ENCODE peak calls at places on chromosomes 13 and 19, in nine cellular contexts. L is right lobe of liver, D is body of pancreas, V is dorsolateral prefrontal cortex, Z is GM06990, Y is gastrocnemius medialis, I is progenitor cell of endocrine pancreas, A is A549, G is heart right ventricle. E is an unnamed sample.
A peak's percentile ranks its signal among the peaks of the same experiment; 100 is the strongest.

GRCh38 chr13:40118337-40118736 is 462.9 kb downstream of the COG6 start:
- DNase-seq in A (no peak), L (no peak), D (no peak), Y (no peak), G (no peak), Z (no peak), I (no peak), V (no peak), E (no peak)

GRCh38 chr13:46687810-46688209 is 109.2 kb downstream of the ESD start:
- DNase-seq in G (no peak), Y (no peak), D (peak; percentile 22), V (no peak), L (peak; percentile 39), I (no peak), A (peak; percentile 25), Z (no peak), E (no peak)

GRCh38 chr13:49828452-49828851 is 36.0 kb upstream of the KPNA3 start:
- DNase-seq in V (no peak), Y (no peak), A (no peak), G (no peak), Z (no peak), L (no peak), I (no peak), D (no peak), E (no peak)

GRCh38 chr13:99626461-99627082 is 125.3 kb downstream of the TM9SF2 start:
- DNase-seq in I (no peak), V (no peak), D (no peak), L (no peak), G (no peak), Z (no peak), Y (peak; percentile 26), A (no peak), E (peak; percentile 40)

GRCh38 chr13:101490400-101491015 is 38.0 kb downstream of the ITGBL1 start:
- DNase-seq in Z (no peak), Y (no peak), G (no peak), I (no peak), D (no peak), A (no peak), L (no peak), V (no peak), E (no peak)

GRCh38 chr19:45976180-45976579 is 2.5 kb upstream of the NOVA2 start:
- DNase-seq in D (no peak), Z (no peak), V (peak; percentile 86), A (no peak), Y (no peak), L (no peak), G (no peak), I (no peak), E (no peak)

GRCh38 chr19:2033115-2033824 is 17.8 kb upstream of the BTBD2 start:
- DNase-seq in A (no peak), I (no peak), G (no peak), L (no peak), D (no peak), V (no peak), Y (peak; percentile 16), Z (no peak), E (no peak)

GRCh38 chr19:49456351-49456750 is 3.3 kb downstream of the ALDH16A1 start:
- DNase-seq in D (no peak), G (no peak), V (no peak), I (no peak), A (no peak), Z (no peak), Y (no peak), L (no peak), E (no peak)

GRCh38 chr19:41328157-41328817 is 18.3 kb downstream of the CCDC97 start:
- DNase-seq in Y (no peak), Z (no peak), L (peak; percentile 27), G (no peak), D (no peak), A (no peak), V (no peak), I (no peak), E (no peak)

GRCh38 chr13:45474584-45475454 is 10.1 kb downstream of the COG3 start:
- DNase-seq in Z (no peak), Y (no peak), V (no peak), A (no peak), G (no peak), I (no peak), D (no peak), L (no peak), E (no peak)

GRCh38 chr13:99407906-99408702 is 93.2 kb upstream of the TM9SF2 start:
- DNase-seq in D (no peak), A (no peak), Z (no peak), G (no peak), Y (no peak), L (no peak), V (no peak), I (no peak), E (no peak)

GRCh38 chr13:49580980-49581680 is 4.2 kb downstream of the RCBTB1 start:
- DNase-seq in D (no peak), Y (no peak), I (no peak), A (no peak), Z (no peak), G (no peak), V (no peak), L (no peak), E (no peak)

GRCh38 chr19:48780684-48781391 is 25.5 kb downstream of the FGF21 start:
- DNase-seq in G (no peak), A (no peak), I (no peak), Z (no peak), D (peak; percentile 80), V (no peak), Y (no peak), L (no peak), E (no peak)

GRCh38 chr13:46179576-46180368 is 2.2 kb downstream of the LCP1 start:
- DNase-seq in G (peak; percentile 40), L (peak; percentile 54), V (no peak), D (no peak), I (no peak), Y (peak; percentile 35), Z (peak; percentile 49), A (no peak), E (no peak)

GRCh38 chr13:31018511-31018910 is 86.1 kb downstream of the TEX26 start:
- DNase-seq in V (no peak), A (no peak), L (no peak), Y (no peak), Z (no peak), G (no peak), D (no peak), I (no peak), E (no peak)

GRCh38 chr13:77533875-77534788 is 1.4 kb upstream of the SCEL start:
- DNase-seq in D (no peak), L (no peak), A (no peak), V (no peak), Z (no peak), I (no peak), Y (no peak), G (no peak), E (no peak)

DNA sequence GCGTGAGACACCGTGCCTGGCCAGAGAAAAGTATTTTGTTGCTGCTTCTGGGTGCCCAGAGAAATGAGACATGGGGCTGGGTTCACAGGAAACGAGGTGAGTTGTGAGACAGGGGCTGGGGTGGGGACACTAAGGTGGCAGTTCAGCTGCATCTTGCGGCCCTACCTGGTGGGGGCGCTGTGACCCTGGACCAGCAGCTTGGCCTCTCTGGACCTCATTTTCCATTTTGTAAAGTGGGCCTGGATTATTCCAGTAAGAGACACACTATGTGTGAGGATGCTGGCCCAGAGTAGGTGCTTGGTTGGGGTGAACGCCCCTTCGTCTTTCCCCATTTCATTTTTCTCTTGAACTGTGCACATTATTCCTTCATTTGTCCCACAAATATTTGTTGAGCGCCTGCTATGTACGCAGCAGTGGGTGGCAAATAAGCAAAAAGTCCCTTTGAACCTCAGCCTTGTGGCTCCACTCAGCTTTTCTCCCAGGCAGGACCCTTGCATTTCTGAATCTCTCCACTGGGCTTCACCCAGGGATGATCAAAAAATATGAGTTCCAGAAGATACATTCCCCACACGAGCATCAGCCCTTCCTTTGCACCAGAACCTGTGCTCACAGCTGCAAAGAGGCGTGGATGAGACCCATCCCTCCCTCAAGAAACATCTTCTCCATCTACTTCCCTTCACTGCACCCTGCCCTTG is 26.6 kb upstream of the OR10H1 start:
- DNase-seq in L (no peak), V (no peak), Z (no peak), G (no peak), A (peak; percentile 13), I (no peak), D (no peak), Y (no peak), E (no peak)
- TF ChIP-seq CTCF in L (no peak), V (no peak), Z (no peak), G (no peak), A (no peak), I (no peak), D (no peak), Y (no peak), E (no peak)

GRCh38 chr19:6312018-6312417 is 21.4 kb downstream of the ACER1 start:
- DNase-seq in Z (no peak), V (no peak), A (no peak), G (no peak), L (no peak), I (no peak), Y (no peak), D (no peak), E (no peak)
- TF ChIP-seq CTCF in Z (no peak), V (no peak), A (no peak), G (no peak), L (no peak), I (no peak), Y (no peak), D (no peak), E (no peak)

DNA sequence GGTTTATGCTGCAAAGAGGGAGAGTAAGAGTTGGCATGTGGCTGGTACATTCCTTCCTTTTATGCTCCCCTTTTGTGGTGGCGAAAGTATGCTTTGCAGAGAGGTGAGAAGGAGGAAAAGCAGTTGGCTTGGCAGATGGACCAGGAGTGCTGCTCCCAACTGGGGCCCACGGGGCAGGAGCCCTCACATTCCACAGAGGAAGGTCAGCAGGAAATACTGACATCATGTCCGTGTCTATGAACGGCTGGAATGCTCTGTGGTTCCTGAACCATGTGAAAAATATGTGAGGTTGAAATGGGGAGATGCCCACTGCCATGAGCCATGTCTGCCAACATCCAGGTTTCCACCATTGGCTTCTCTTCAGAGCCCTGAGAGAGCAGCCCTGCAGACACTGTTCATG is 33.3 kb upstream of the GAS6 start:
- DNase-seq in I (no peak), L (no peak), G (no peak), V (no peak), Y (no peak), A (peak; percentile 4), D (no peak), Z (no peak), E (peak; percentile 12)
- TF ChIP-seq CTCF in I (no peak), L (no peak), G (no peak), V (no peak), Y (no peak), A (no peak), D (no peak), Z (no peak), E (no peak)

DNA sequence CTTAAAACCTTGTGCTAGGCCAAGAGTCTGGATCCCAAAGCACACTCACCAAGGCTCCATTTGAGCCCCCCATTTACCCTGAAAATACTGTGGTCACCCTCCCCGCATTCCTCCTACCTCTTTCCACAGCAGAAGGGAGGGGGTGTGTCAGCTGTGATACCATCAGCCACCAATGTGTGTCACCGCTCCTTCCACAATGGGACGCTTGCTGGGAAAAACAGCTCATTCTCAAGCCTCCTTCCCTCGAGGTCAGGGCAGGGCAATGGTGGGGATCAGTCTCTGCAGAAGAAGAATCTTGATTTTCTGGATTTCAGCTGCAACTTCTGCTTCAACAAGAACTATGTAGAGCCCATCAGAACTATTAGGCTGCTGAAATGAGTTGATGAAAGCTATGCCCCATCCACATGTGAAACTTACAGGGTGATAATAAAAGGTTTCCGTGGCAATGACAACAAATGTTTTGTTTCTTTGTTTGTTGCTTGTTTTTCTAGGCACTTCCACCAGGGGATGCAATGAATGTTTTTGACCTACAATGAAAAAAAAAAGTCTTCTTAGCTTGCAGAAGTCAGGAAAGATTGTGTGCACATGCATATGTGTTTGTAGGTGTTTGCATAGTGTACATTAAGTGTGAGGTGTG is 26.4 kb upstream of the ZNF507 start:
- DNase-seq in Y (no peak), A (peak; percentile 75), V (no peak), Z (no peak), G (no peak), D (no peak), I (no peak), L (no peak), E (no peak)
- TF ChIP-seq CTCF in Y (no peak), A (peak; percentile 37), V (peak; percentile 6), Z (no peak), G (no peak), D (peak; percentile 7), I (no peak), L (no peak), E (no peak)

E was measured in ovary.